ENCODE peak calls at places on chromosomes 5 and 9, in four cellular contexts. One of them, this sample, is unnamed.

GRCh38 chr9:134219721-134220060 is 55.3 kb upstream of the RNU6ATAC start:
- DNase-seq in stimulated activated CD4-positive, alpha-beta T cell treated with anti-CD3 and anti-CD28 coated beads, Interleukin-2, amount 100 ng/mL, for 48 hours: no peak
- DNase-seq in cardiac fibroblast: no peak
- DNase-seq in C1 segment of cervical spinal cord: no peak
- DNase-seq in this sample: no peak

GRCh38 chr9:3682186-3682585 is 156.4 kb upstream of the RFX3 start:
- DNase-seq in C1 segment of cervical spinal cord: no peak
- DNase-seq in cardiac fibroblast: no peak
- DNase-seq in stimulated activated CD4-positive, alpha-beta T cell treated with anti-CD3 and anti-CD28 coated beads, Interleukin-2, amount 100 ng/mL, for 48 hours: no peak
- DNase-seq in this sample: no peak

GRCh38 chr9:28032178-28032532 is 458.9 kb upstream of the C9orf72 start:
- DNase-seq in stimulated activated CD4-positive, alpha-beta T cell treated with anti-CD3 and anti-CD28 coated beads, Interleukin-2, amount 100 ng/mL, for 48 hours: no peak
- DNase-seq in cardiac fibroblast: no peak
- DNase-seq in C1 segment of cervical spinal cord: no peak
- DNase-seq in this sample: no peak

GRCh38 chr5:75843319-75843718 is 126.1 kb upstream of the POC5 start:
- DNase-seq in C1 segment of cervical spinal cord: no peak
- DNase-seq in cardiac fibroblast: no peak
- DNase-seq in stimulated activated CD4-positive, alpha-beta T cell treated with anti-CD3 and anti-CD28 coated beads, Interleukin-2, amount 100 ng/mL, for 48 hours: no peak
- DNase-seq in this sample: no peak

GRCh38 chr5:132825824-132826391 is 4.5 kb downstream of the SHROOM1 start:
- DNase-seq in cardiac fibroblast: no peak
- DNase-seq in C1 segment of cervical spinal cord: no peak
- DNase-seq in stimulated activated CD4-positive, alpha-beta T cell treated with anti-CD3 and anti-CD28 coated beads, Interleukin-2, amount 100 ng/mL, for 48 hours: no peak
- DNase-seq in this sample: no peak

GRCh38 chr9:94554439-94555331 is at the start of gene PCAT7:
- DNase-seq in stimulated activated CD4-positive, alpha-beta T cell treated with anti-CD3 and anti-CD28 coated beads, Interleukin-2, amount 100 ng/mL, for 48 hours: peak; percentile 11
- DNase-seq in cardiac fibroblast: peak; percentile 59
- DNase-seq in C1 segment of cervical spinal cord: no peak
- DNase-seq in this sample: no peak

GRCh38 chr5:177128551-177128976 is 5.0 kb upstream of the NSD1 start:
- DNase-seq in cardiac fibroblast: no peak
- DNase-seq in stimulated activated CD4-positive, alpha-beta T cell treated with anti-CD3 and anti-CD28 coated beads, Interleukin-2, amount 100 ng/mL, for 48 hours: no peak
- DNase-seq in C1 segment of cervical spinal cord: no peak
- DNase-seq in this sample: no peak

GRCh38 chr5:133977858-133978257 is 9.4 kb upstream of the C5orf15 start:
- DNase-seq in C1 segment of cervical spinal cord: no peak
- DNase-seq in cardiac fibroblast: peak; percentile 56
- DNase-seq in stimulated activated CD4-positive, alpha-beta T cell treated with anti-CD3 and anti-CD28 coated beads, Interleukin-2, amount 100 ng/mL, for 48 hours: no peak
- DNase-seq in this sample: no peak

GRCh38 chr9:131095666-131096489 is 453 bp upstream of the AIF1L start:
- DNase-seq in stimulated activated CD4-positive, alpha-beta T cell treated with anti-CD3 and anti-CD28 coated beads, Interleukin-2, amount 100 ng/mL, for 48 hours: no peak
- DNase-seq in cardiac fibroblast: peak; percentile 12
- DNase-seq in C1 segment of cervical spinal cord: no peak
- DNase-seq in this sample: peak; percentile 81

GRCh38 chr5:111857633-111858032 is 100.6 kb upstream of the NREP start:
- DNase-seq in cardiac fibroblast: peak; percentile 32
- DNase-seq in stimulated activated CD4-positive, alpha-beta T cell treated with anti-CD3 and anti-CD28 coated beads, Interleukin-2, amount 100 ng/mL, for 48 hours: no peak
- DNase-seq in C1 segment of cervical spinal cord: no peak
- DNase-seq in this sample: no peak

GRCh38 chr9:120109242-120109641 is 470.7 kb downstream of the CDK5RAP2 start:
- DNase-seq in stimulated activated CD4-positive, alpha-beta T cell treated with anti-CD3 and anti-CD28 coated beads, Interleukin-2, amount 100 ng/mL, for 48 hours: no peak
- DNase-seq in cardiac fibroblast: no peak
- DNase-seq in C1 segment of cervical spinal cord: no peak
- DNase-seq in this sample: no peak

GRCh38 chr9:96068511-96068910 is 193.0 kb downstream of the ERCC6L2 start:
- DNase-seq in stimulated activated CD4-positive, alpha-beta T cell treated with anti-CD3 and anti-CD28 coated beads, Interleukin-2, amount 100 ng/mL, for 48 hours: no peak
- DNase-seq in cardiac fibroblast: no peak
- DNase-seq in C1 segment of cervical spinal cord: no peak
- DNase-seq in this sample: no peak

GRCh38 chr9:21789541-21790037 is 12.8 kb upstream of the MTAP start:
- DNase-seq in stimulated activated CD4-positive, alpha-beta T cell treated with anti-CD3 and anti-CD28 coated beads, Interleukin-2, amount 100 ng/mL, for 48 hours: no peak
- DNase-seq in cardiac fibroblast: peak; percentile 96
- DNase-seq in C1 segment of cervical spinal cord: no peak
- DNase-seq in this sample: no peak

GRCh38 chr9:90702431-90702830 is 59.8 kb upstream of the DIRAS2 start:
- DNase-seq in cardiac fibroblast: no peak
- DNase-seq in C1 segment of cervical spinal cord: no peak
- DNase-seq in stimulated activated CD4-positive, alpha-beta T cell treated with anti-CD3 and anti-CD28 coated beads, Interleukin-2, amount 100 ng/mL, for 48 hours: no peak
- DNase-seq in this sample: no peak

GRCh38 chr5:26482817-26483375 is 555.5 kb downstream of the CDH9 start:
- DNase-seq in cardiac fibroblast: no peak
- DNase-seq in C1 segment of cervical spinal cord: no peak
- DNase-seq in stimulated activated CD4-positive, alpha-beta T cell treated with anti-CD3 and anti-CD28 coated beads, Interleukin-2, amount 100 ng/mL, for 48 hours: no peak
- DNase-seq in this sample: no peak

GRCh38 chr5:40871177-40871576 is 30.0 kb downstream of the CARD6 start:
- DNase-seq in cardiac fibroblast: peak; percentile 19
- DNase-seq in stimulated activated CD4-positive, alpha-beta T cell treated with anti-CD3 and anti-CD28 coated beads, Interleukin-2, amount 100 ng/mL, for 48 hours: no peak
- DNase-seq in C1 segment of cervical spinal cord: no peak
- DNase-seq in this sample: no peak

GRCh38 chr5:157740211-157740610 is 3.3 kb upstream of the LSM11 start:
- DNase-seq in stimulated activated CD4-positive, alpha-beta T cell treated with anti-CD3 and anti-CD28 coated beads, Interleukin-2, amount 100 ng/mL, for 48 hours: no peak
- DNase-seq in C1 segment of cervical spinal cord: no peak
- DNase-seq in cardiac fibroblast: no peak
- DNase-seq in this sample: no peak

GRCh38 chr5:10760033-10760975 is 730 bp downstream of the DAP start:
- DNase-seq in stimulated activated CD4-positive, alpha-beta T cell treated with anti-CD3 and anti-CD28 coated beads, Interleukin-2, amount 100 ng/mL, for 48 hours: peak; percentile 37
- DNase-seq in cardiac fibroblast: peak; percentile 63
- DNase-seq in C1 segment of cervical spinal cord: no peak
- DNase-seq in this sample: no peak

GRCh38 chr5:150570333-150570732 is 62.4 kb downstream of the NDST1 start:
- DNase-seq in stimulated activated CD4-positive, alpha-beta T cell treated with anti-CD3 and anti-CD28 coated beads, Interleukin-2, amount 100 ng/mL, for 48 hours: no peak
- DNase-seq in cardiac fibroblast: no peak
- DNase-seq in C1 segment of cervical spinal cord: no peak
- DNase-seq in this sample: no peak

GRCh38 chr5:61641748-61642565 is 309.9 kb downstream of the ZSWIM6 start:
- DNase-seq in C1 segment of cervical spinal cord: no peak
- DNase-seq in cardiac fibroblast: no peak
- DNase-seq in stimulated activated CD4-positive, alpha-beta T cell treated with anti-CD3 and anti-CD28 coated beads, Interleukin-2, amount 100 ng/mL, for 48 hours: no peak
- DNase-seq in this sample: no peak

GRCh38 chr5:139392324-139392677 is 2.6 kb upstream of the MZB1 start:
- DNase-seq in C1 segment of cervical spinal cord: no peak
- DNase-seq in cardiac fibroblast: no peak
- DNase-seq in stimulated activated CD4-positive, alpha-beta T cell treated with anti-CD3 and anti-CD28 coated beads, Interleukin-2, amount 100 ng/mL, for 48 hours: no peak
- DNase-seq in this sample: no peak

GRCh38 chr9:114033397-114034103 is 44.5 kb downstream of the AMBP start:
- DNase-seq in cardiac fibroblast: peak; percentile 39
- DNase-seq in C1 segment of cervical spinal cord: no peak
- DNase-seq in stimulated activated CD4-positive, alpha-beta T cell treated with anti-CD3 and anti-CD28 coated beads, Interleukin-2, amount 100 ng/mL, for 48 hours: no peak
- DNase-seq in this sample: no peak

GRCh38 chr9:123089790-123090189 is 56.3 kb downstream of the GPR21 start:
- DNase-seq in C1 segment of cervical spinal cord: no peak
- DNase-seq in stimulated activated CD4-positive, alpha-beta T cell treated with anti-CD3 and anti-CD28 coated beads, Interleukin-2, amount 100 ng/mL, for 48 hours: no peak
- DNase-seq in cardiac fibroblast: no peak
- DNase-seq in this sample: no peak

GRCh38 chr5:172843825-172844576 is 9.9 kb downstream of the ERGIC1 start:
- DNase-seq in cardiac fibroblast: no peak
- DNase-seq in C1 segment of cervical spinal cord: no peak
- DNase-seq in stimulated activated CD4-positive, alpha-beta T cell treated with anti-CD3 and anti-CD28 coated beads, Interleukin-2, amount 100 ng/mL, for 48 hours: no peak
- DNase-seq in this sample: no peak

GRCh38 chr5:80916661-80917060 is 43.5 kb upstream of the RASGRF2 start:
- DNase-seq in stimulated activated CD4-positive, alpha-beta T cell treated with anti-CD3 and anti-CD28 coated beads, Interleukin-2, amount 100 ng/mL, for 48 hours: no peak
- DNase-seq in C1 segment of cervical spinal cord: no peak
- DNase-seq in cardiac fibroblast: no peak
- DNase-seq in this sample: no peak

GRCh38 chr5:102961671-102962070 is 158.3 kb downstream of the GIN1 start:
- DNase-seq in cardiac fibroblast: no peak
- DNase-seq in stimulated activated CD4-positive, alpha-beta T cell treated with anti-CD3 and anti-CD28 coated beads, Interleukin-2, amount 100 ng/mL, for 48 hours: no peak
- DNase-seq in C1 segment of cervical spinal cord: no peak
- DNase-seq in this sample: no peak

GRCh38 chr9:13035822-13036221 is 243.7 kb downstream of the MPDZ start:
- DNase-seq in stimulated activated CD4-positive, alpha-beta T cell treated with anti-CD3 and anti-CD28 coated beads, Interleukin-2, amount 100 ng/mL, for 48 hours: no peak
- DNase-seq in cardiac fibroblast: no peak
- DNase-seq in C1 segment of cervical spinal cord: no peak
- DNase-seq in this sample: no peak

GRCh38 chr9:72294952-72295351 is 70.1 kb downstream of the ZFAND5 start:
- DNase-seq in C1 segment of cervical spinal cord: no peak
- DNase-seq in cardiac fibroblast: peak; percentile 67
- DNase-seq in stimulated activated CD4-positive, alpha-beta T cell treated with anti-CD3 and anti-CD28 coated beads, Interleukin-2, amount 100 ng/mL, for 48 hours: no peak
- DNase-seq in this sample: no peak

GRCh38 chr5:39518516-39518915 is 93.7 kb upstream of the DAB2 start:
- DNase-seq in stimulated activated CD4-positive, alpha-beta T cell treated with anti-CD3 and anti-CD28 coated beads, Interleukin-2, amount 100 ng/mL, for 48 hours: no peak
- DNase-seq in cardiac fibroblast: peak; percentile 90
- DNase-seq in C1 segment of cervical spinal cord: no peak
- DNase-seq in this sample: no peak

GRCh38 chr5:158117467-158118165 is 258.7 kb upstream of the CLINT1 start:
- DNase-seq in cardiac fibroblast: no peak
- DNase-seq in C1 segment of cervical spinal cord: no peak
- DNase-seq in stimulated activated CD4-positive, alpha-beta T cell treated with anti-CD3 and anti-CD28 coated beads, Interleukin-2, amount 100 ng/mL, for 48 hours: no peak
- DNase-seq in this sample: no peak

GRCh38 chr9:114769664-114770063 is 36.2 kb downstream of the TNFSF15 start:
- DNase-seq in C1 segment of cervical spinal cord: no peak
- DNase-seq in cardiac fibroblast: no peak
- DNase-seq in stimulated activated CD4-positive, alpha-beta T cell treated with anti-CD3 and anti-CD28 coated beads, Interleukin-2, amount 100 ng/mL, for 48 hours: no peak
- DNase-seq in this sample: no peak

GRCh38 chr5:154197801-154198461 is 7.4 kb downstream of the GALNT10 start:
- DNase-seq in cardiac fibroblast: no peak
- DNase-seq in stimulated activated CD4-positive, alpha-beta T cell treated with anti-CD3 and anti-CD28 coated beads, Interleukin-2, amount 100 ng/mL, for 48 hours: peak; percentile 50
- DNase-seq in C1 segment of cervical spinal cord: no peak
- DNase-seq in this sample: no peak

GRCh38 chr9:98468567-98469239 is 213.3 kb upstream of the TBC1D2 start:
- DNase-seq in cardiac fibroblast: no peak
- DNase-seq in C1 segment of cervical spinal cord: no peak
- DNase-seq in stimulated activated CD4-positive, alpha-beta T cell treated with anti-CD3 and anti-CD28 coated beads, Interleukin-2, amount 100 ng/mL, for 48 hours: no peak
- DNase-seq in this sample: no peak

GRCh38 chr9:16247188-16247875 is 623.1 kb downstream of the BNC2 start:
- DNase-seq in C1 segment of cervical spinal cord: no peak
- DNase-seq in cardiac fibroblast: peak; percentile 58
- DNase-seq in stimulated activated CD4-positive, alpha-beta T cell treated with anti-CD3 and anti-CD28 coated beads, Interleukin-2, amount 100 ng/mL, for 48 hours: no peak
- DNase-seq in this sample: no peak

GRCh38 chr9:130264414-130265350 is 878 bp upstream of the HMCN2 start:
- DNase-seq in cardiac fibroblast: no peak
- DNase-seq in stimulated activated CD4-positive, alpha-beta T cell treated with anti-CD3 and anti-CD28 coated beads, Interleukin-2, amount 100 ng/mL, for 48 hours: no peak
- DNase-seq in C1 segment of cervical spinal cord: no peak
- DNase-seq in this sample: no peak

GRCh38 chr9:91903126-91903911 is 46.7 kb downstream of the ROR2 start:
- DNase-seq in cardiac fibroblast: no peak
- DNase-seq in stimulated activated CD4-positive, alpha-beta T cell treated with anti-CD3 and anti-CD28 coated beads, Interleukin-2, amount 100 ng/mL, for 48 hours: no peak
- DNase-seq in C1 segment of cervical spinal cord: no peak
- DNase-seq in this sample: no peak

GRCh38 chr9:2021731-2022130 is 6.6 kb downstream of the SMARCA2 start:
- DNase-seq in C1 segment of cervical spinal cord: no peak
- DNase-seq in stimulated activated CD4-positive, alpha-beta T cell treated with anti-CD3 and anti-CD28 coated beads, Interleukin-2, amount 100 ng/mL, for 48 hours: no peak
- DNase-seq in cardiac fibroblast: no peak
- DNase-seq in this sample: no peak

GRCh38 chr5:17113174-17113941 is 104.1 kb upstream of the BASP1 start:
- DNase-seq in cardiac fibroblast: peak; percentile 40
- DNase-seq in C1 segment of cervical spinal cord: no peak
- DNase-seq in stimulated activated CD4-positive, alpha-beta T cell treated with anti-CD3 and anti-CD28 coated beads, Interleukin-2, amount 100 ng/mL, for 48 hours: no peak
- DNase-seq in this sample: no peak

GRCh38 chr9:108836771-108837170 is 19.0 kb downstream of the ACTL7B start:
- DNase-seq in stimulated activated CD4-positive, alpha-beta T cell treated with anti-CD3 and anti-CD28 coated beads, Interleukin-2, amount 100 ng/mL, for 48 hours: no peak
- DNase-seq in cardiac fibroblast: no peak
- DNase-seq in C1 segment of cervical spinal cord: no peak
- DNase-seq in this sample: no peak

GRCh38 chr5:75167345-75167744 is 69.3 kb downstream of the ANKRD31 start:
- DNase-seq in stimulated activated CD4-positive, alpha-beta T cell treated with anti-CD3 and anti-CD28 coated beads, Interleukin-2, amount 100 ng/mL, for 48 hours: no peak
- DNase-seq in cardiac fibroblast: no peak
- DNase-seq in C1 segment of cervical spinal cord: no peak
- DNase-seq in this sample: no peak